ENCODE peak calls at places on chromosomes 3 and 15, in four cellular contexts. E is AG10803, L is GM23338, Y is fibroblast of lung. X is an unnamed sample.

GRCh38 chr3:172461530-172462138 is 13.4 kb upstream of the GHSR start:
- DNase-seq in E (peak; percentile 16), L (peak; percentile 71), Y (peak; percentile 33), X (peak; percentile 28)

GRCh38 chr3:142285057-142285666 is 59.8 kb upstream of the GK5 start:
- DNase-seq in E (no peak), L (no peak), Y (no peak), X (no peak)

GRCh38 chr3:114314259-114314658 is 20.4 kb downstream of the TIGIT start:
- DNase-seq in E (no peak), L (no peak), Y (no peak), X (no peak)

GRCh38 chr15:76056931-76057330 is 2.9 kb upstream of the TMEM266 start:
- DNase-seq in E (no peak), L (no peak), Y (no peak), X (no peak)

GRCh38 chr3:53502737-53503136 is 8.3 kb downstream of the CACNA1D start:
- DNase-seq in E (no peak), L (no peak), Y (no peak), X (no peak)

GRCh38 chr3:130442284-130442683 is 74.7 kb upstream of the COL6A6 start:
- DNase-seq in E (no peak), L (peak; percentile 52), Y (peak; percentile 15), X (no peak)

GRCh38 chr3:72724070-72724469 is 124.2 kb downstream of the SHQ1 start:
- DNase-seq in E (no peak), L (no peak), Y (no peak), X (no peak)

GRCh38 chr3:111338059-111338698 is 203.8 kb upstream of the CD96 start:
- DNase-seq in E (peak; percentile 78), L (peak; percentile 81), Y (peak; percentile 89), X (peak; percentile 87)

GRCh38 chr3:69806735-69807438 is 67.6 kb downstream of the MITF start:
- DNase-seq in E (peak; percentile 35), L (no peak), Y (peak; percentile 50), X (peak; percentile 74)

GRCh38 chr3:46429250-46429649 is 22.2 kb downstream of the CCRL2 start:
- DNase-seq in E (no peak), L (no peak), Y (no peak), X (no peak)

GRCh38 chr3:172201136-172201989 is 162.0 kb downstream of the FNDC3B start:
- DNase-seq in E (peak; percentile 94), L (no peak), Y (peak; percentile 94), X (peak; percentile 96)

GRCh38 chr3:30548605-30549004 is 57.8 kb upstream of the TGFBR2 start:
- DNase-seq in E (no peak), L (peak; percentile 59), Y (no peak), X (no peak)

GRCh38 chr3:58568572-58569286 is 8.5 kb downstream of the FAM107A start:
- DNase-seq in E (peak; percentile 65), L (peak; percentile 81), Y (peak; percentile 76), X (peak; percentile 72)

GRCh38 chr3:10956991-10957390 is 35.6 kb upstream of the SLC6A1 start:
- DNase-seq in E (no peak), L (no peak), Y (no peak), X (no peak)

GRCh38 chr3:59750391-59750790 is 700.6 kb upstream of the CFAP20DC start:
- DNase-seq in E (no peak), L (no peak), Y (no peak), X (no peak)

GRCh38 chr3:39910828-39911464 is 101.5 kb downstream of the MYRIP start:
- DNase-seq in E (peak; percentile 61), L (no peak), Y (no peak), X (peak; percentile 70)

GRCh38 chr15:25900901-25901300 is 37.8 kb upstream of the ATP10A start:
- DNase-seq in E (peak; percentile 67), L (no peak), Y (peak; percentile 22), X (no peak)

GRCh38 chr3:62109534-62109933 is 263.8 kb downstream of the FEZF2 start:
- DNase-seq in E (peak; percentile 96), L (peak; percentile 67), Y (peak; percentile 98), X (peak; percentile 94)

GRCh38 chr15:58840048-58840447 is 68.9 kb downstream of the MINDY2 start:
- DNase-seq in E (peak; percentile 16), L (no peak), Y (peak; percentile 8), X (no peak)

GRCh38 chr3:37053753-37054152 is 60.4 kb downstream of the MLH1 start:
- DNase-seq in E (no peak), L (no peak), Y (no peak), X (no peak)

GRCh38 chr3:49415931-49416601 is 3.8 kb downstream of the TCTA start:
- DNase-seq in E (no peak), L (no peak), Y (no peak), X (no peak)

GRCh38 chr3:178318957-178319528 is 217.2 kb upstream of the KCNMB2 start:
- DNase-seq in E (no peak), L (no peak), Y (no peak), X (no peak)

GRCh38 chr3:151347432-151347831 is 18.1 kb upstream of the P2RY13 start:
- DNase-seq in E (no peak), L (peak; percentile 13), Y (no peak), X (no peak)

GRCh38 chr3:142315083-142315482 is 89.7 kb upstream of the GK5 start:
- DNase-seq in E (peak; percentile 78), L (peak; percentile 4), Y (peak; percentile 61), X (peak; percentile 72)

GRCh38 chr3:74537164-74537563 is 77.3 kb downstream of the CNTN3 start:
- DNase-seq in E (peak; percentile 86), L (no peak), Y (peak; percentile 73), X (peak; percentile 9)

GRCh38 chr3:5694267-5694666 is 506.8 kb downstream of the EDEM1 start:
- DNase-seq in E (no peak), L (no peak), Y (no peak), X (no peak)

GRCh38 chr15:68427366-68427765 is 4.6 kb downstream of the ITGA11 start:
- DNase-seq in E (peak; percentile 57), L (no peak), Y (no peak), X (no peak)

GRCh38 chr3:13193320-13194284 is 120.4 kb upstream of the IQSEC1 start:
- DNase-seq in E (no peak), L (no peak), Y (no peak), X (no peak)

GRCh38 chr3:129424185-129424841 is 4.1 kb downstream of the EFCAB12 start:
- DNase-seq in E (no peak), L (no peak), Y (no peak), X (no peak)

GRCh38 chr3:150544726-150545125 is 1.6 kb downstream of the SERP1 start:
- DNase-seq in E (peak; percentile 31), L (no peak), Y (peak; percentile 43), X (peak; percentile 28)

GRCh38 chr15:92205255-92205739 is 188.4 kb upstream of the ST8SIA2 start:
- DNase-seq in E (peak; percentile 6), L (peak; percentile 70), Y (no peak), X (no peak)

GRCh38 chr3:59559721-59560514 is 510.1 kb upstream of the CFAP20DC start:
- DNase-seq in E (peak; percentile 94), L (no peak), Y (peak; percentile 94), X (peak; percentile 96)

GRCh38 chr3:187101184-187102072 is 37.9 kb downstream of the RPL39L start:
- DNase-seq in E (peak; percentile 64), L (no peak), Y (peak; percentile 76), X (peak; percentile 81)

GRCh38 chr3:120908030-120908802 is at the start of gene STXBP5L:
- DNase-seq in E (peak; percentile 51), L (peak; percentile 99), Y (peak; percentile 51), X (peak; percentile 78)

GRCh38 chr15:67091073-67091965 is 25.9 kb downstream of the SMAD3 start:
- DNase-seq in E (peak; percentile 76), L (no peak), Y (peak; percentile 88), X (peak; percentile 96)

GRCh38 chr3:70861234-70861633 is 548.8 kb upstream of the MDFIC2 start:
- DNase-seq in E (peak; percentile 87), L (no peak), Y (no peak), X (peak; percentile 64)

GRCh38 chr3:71341721-71342120 is 241.8 kb downstream of the FOXP1 start:
- DNase-seq in E (peak; percentile 86), L (no peak), Y (peak; percentile 82), X (peak; percentile 86)

GRCh38 chr15:42800731-42801474 is 64.0 kb upstream of the CDAN1 start:
- DNase-seq in E (no peak), L (peak; percentile 65), Y (no peak), X (no peak)

GRCh38 chr15:93063292-93063671 is 25.7 kb downstream of the RGMA start:
- DNase-seq in E (no peak), L (peak; percentile 82), Y (no peak), X (no peak)

GRCh38 chr3:62888180-62888579 is 13.0 kb upstream of the CADPS start:
- DNase-seq in E (no peak), L (peak; percentile 78), Y (no peak), X (no peak)

GRCh38 chr15:23539892-23540291 is 25.6 kb upstream of the MKRN3 start:
- DNase-seq in E (no peak), L (no peak), Y (no peak), X (no peak)

GRCh38 chr15:23532019-23532418 is 33.5 kb upstream of the MKRN3 start:
- DNase-seq in E (peak; percentile 8), L (no peak), Y (no peak), X (no peak)

GRCh38 chr15:23538657-23539056 is 26.8 kb upstream of the MKRN3 start:
- DNase-seq in E (no peak), L (no peak), Y (no peak), X (no peak)

GRCh38 chr15:23536659-23537058 is 28.8 kb upstream of the MKRN3 start:
- DNase-seq in E (no peak), L (no peak), Y (no peak), X (no peak)
- H3K4me3 ChIP-seq in E (no peak overlapping the region), L (no peak overlapping the region), Y (no peak overlapping the region), X (no peak overlapping the region)

DNA sequence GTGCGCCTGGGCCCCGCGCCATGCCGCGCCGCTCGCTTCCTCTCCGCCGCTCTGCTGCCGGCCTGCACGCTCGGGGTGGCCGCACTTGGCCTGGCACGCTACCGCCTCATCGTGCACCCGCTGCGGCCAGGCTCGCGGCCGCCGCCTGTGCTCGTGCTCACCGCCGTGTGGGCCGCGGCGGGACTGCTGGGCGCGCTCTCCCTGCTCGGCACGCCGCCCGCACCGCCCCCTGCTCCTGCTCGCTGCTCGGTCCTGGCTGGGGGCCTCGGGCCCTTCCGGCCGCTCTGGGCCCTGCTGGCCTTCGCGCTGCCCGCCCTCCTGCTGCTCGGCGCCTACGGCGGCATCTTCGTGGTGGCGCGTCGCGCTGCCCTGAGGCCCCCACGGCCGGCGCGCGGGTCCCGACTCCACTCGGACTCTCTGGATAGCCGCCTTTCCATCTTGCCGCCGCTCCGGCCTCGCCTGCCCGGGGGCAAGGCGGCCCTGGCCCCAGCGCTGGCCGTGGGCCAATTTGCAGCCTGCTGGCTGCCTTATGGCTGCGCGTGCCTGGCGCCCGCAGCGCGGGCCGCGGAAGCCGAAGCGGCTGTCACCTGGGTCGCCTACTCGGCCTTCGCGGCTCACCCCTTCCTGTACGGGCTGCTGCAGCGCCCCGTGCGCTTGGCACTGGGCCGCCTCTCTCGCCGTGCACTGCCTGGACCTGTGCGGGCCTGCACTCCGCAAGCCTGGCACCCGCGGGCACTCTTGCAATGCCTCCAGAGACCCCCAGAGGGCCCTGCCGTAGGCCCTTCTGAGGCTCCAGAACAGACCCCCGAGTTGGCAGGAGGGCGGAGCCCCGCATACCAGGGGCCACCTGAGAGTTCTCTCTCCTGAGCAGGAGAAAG is 951 bp downstream of the GPR62 start:
- DNase-seq in E (no peak), L (peak; percentile 91), Y (peak; percentile 54), X (peak; percentile 38)
- TF ChIP-seq CTCF in E (peak; percentile 36), L (peak; percentile 68), Y (peak; percentile 51), X (peak; percentile 56)

GRCh38 chr3:32296251-32297204 is 58.0 kb downstream of the CMTM8 start:
- DNase-seq in E (peak; percentile 59), L (peak; percentile 86), Y (peak; percentile 71), X (peak; percentile 62)
- H3K4me3 ChIP-seq in E (no peak overlapping the region), L (no peak overlapping the region), Y (no peak overlapping the region), X (no peak overlapping the region)

GRCh38 chr15:70098170-70098460 is 398 bp upstream of the TLE3 start:
- DNase-seq in E (no peak), L (no peak), Y (no peak), X (no peak)
- TF ChIP-seq CTCF in E (no peak), L (peak; percentile 6), Y (no peak), X (no peak)